ENCODE peak calls at places on chromosomes 5 and 9, in nine cellular contexts. V is heart right ventricle; T is NT2/D1; N is right cardiac atrium; W is GM12865; K is central memory CD4-positive, alpha-beta T cell; Z is KBM-7; S is RPMI8226; U is Right ventricle myocardium superior. E is an unnamed sample.

GRCh38 chr5:57725628-57726504 is 243.3 kb upstream of the ACTBL2 start:
- DNase-seq in W (no peak), V (no peak), K (no peak), U (no peak), Z (peak; percentile 7), N (no peak), T (no peak), S (peak; percentile 88), E (no peak)

GRCh38 chr9:27260789-27261516 is 36.0 kb downstream of the EQTN start:
- DNase-seq in U (no peak), W (no peak), N (no peak), S (no peak), V (no peak), T (no peak), Z (no peak), K (no peak), E (no peak)

GRCh38 chr9:121609845-121610637 is 41.4 kb upstream of the DAB2IP start:
- DNase-seq in T (no peak), W (no peak), S (no peak), Z (no peak), N (peak; percentile 74), K (no peak), U (peak; percentile 73), V (peak; percentile 57), E (no peak)

GRCh38 chr5:61966991-61967390 is 339.0 kb upstream of the KIF2A start:
- DNase-seq in W (no peak), T (no peak), S (no peak), V (no peak), K (no peak), U (no peak), Z (no peak), N (no peak), E (no peak)

GRCh38 chr5:78504726-78505431 is 143.7 kb downstream of the LHFPL2 start:
- DNase-seq in T (no peak), V (peak; percentile 95), U (peak; percentile 91), W (no peak), Z (no peak), N (peak; percentile 95), K (no peak), S (no peak), E (peak; percentile 65)

GRCh38 chr9:38306899-38307298 is 85.6 kb upstream of the ALDH1B1 start:
- DNase-seq in V (no peak), U (no peak), K (no peak), T (no peak), S (no peak), Z (no peak), N (no peak), W (no peak), E (no peak)

GRCh38 chr9:16291921-16292320 is 578.5 kb downstream of the BNC2 start:
- DNase-seq in S (no peak), U (no peak), Z (no peak), W (no peak), N (no peak), T (no peak), V (no peak), K (no peak), E (no peak)

GRCh38 chr5:31008231-31008630 is 185.3 kb upstream of the CDH6 start:
- DNase-seq in Z (no peak), T (no peak), V (no peak), U (no peak), K (no peak), S (no peak), W (no peak), N (no peak), E (no peak)

GRCh38 chr5:179256229-179257189 is 88.8 kb downstream of the ADAMTS2 start:
- DNase-seq in K (no peak), Z (no peak), V (no peak), S (peak; percentile 21), N (peak; percentile 67), W (no peak), U (peak; percentile 34), T (no peak), E (no peak)

GRCh38 chr5:60636001-60636400 is 64.0 kb downstream of the DEPDC1B start:
- DNase-seq in N (no peak), V (no peak), T (no peak), K (no peak), W (no peak), Z (no peak), S (no peak), U (no peak), E (no peak)

GRCh38 chr5:176762489-176762888 is 47.9 kb upstream of the UNC5A start:
- DNase-seq in V (no peak), N (no peak), Z (no peak), T (no peak), K (no peak), S (peak; percentile 27), W (no peak), U (no peak), E (no peak)

GRCh38 chr5:158212915-158213314 is 354.0 kb upstream of the CLINT1 start:
- DNase-seq in V (no peak), N (no peak), T (no peak), S (no peak), W (no peak), K (no peak), Z (no peak), U (no peak), E (no peak)

GRCh38 chr9:90095682-90096081 is 490.9 kb downstream of the GADD45G start:
- DNase-seq in K (no peak), U (no peak), T (no peak), W (peak; percentile 44), Z (no peak), V (no peak), N (no peak), S (peak; percentile 28), E (no peak)

GRCh38 chr9:112783551-112783954 is 33.0 kb downstream of the SNX30 start:
- DNase-seq in T (no peak), S (no peak), V (no peak), K (no peak), U (no peak), N (no peak), W (no peak), Z (no peak), E (no peak)

GRCh38 chr5:135489466-135490244 is 37.5 kb upstream of the TIFAB start:
- DNase-seq in V (no peak), Z (no peak), U (no peak), K (no peak), S (no peak), T (no peak), W (no peak), N (no peak), E (no peak)

GRCh38 chr9:34413229-34413852 is 36.6 kb upstream of the MYORG start:
- DNase-seq in N (peak; percentile 78), K (no peak), T (peak; percentile 43), W (peak; percentile 28), Z (peak; percentile 63), U (no peak), V (peak; percentile 40), S (peak; percentile 66), E (peak; percentile 27)

E was measured in HTR-8/SVneo.